ENCODE peak calls at places on chromosomes 1 and 21, in nine cellular contexts. R is spleen, L is NCI-H1694, E is renal cortical epithelial cell, H is naive B cell, Z is mesenteric fat pad, Q is T-helper 17 cell, J is ELR, O is occipital lobe. I is an unnamed sample.

GRCh38 chr21:26007911-26008579 is 162.5 kb downstream of the APP start:
- DNase-seq in R (no peak), L (peak; percentile 84), E (no peak), H (no peak), Z (no peak), Q (no peak), J (no peak), O (no peak), I (no peak)

GRCh38 chr1:98422821-98423220 is 238.7 kb upstream of the SNX7 start:
- DNase-seq in R (no peak), L (no peak), E (no peak), H (no peak), Z (no peak), Q (no peak), J (no peak), O (no peak), I (no peak)

GRCh38 chr1:94540440-94541174 is 952 bp downstream of the F3 start:
- DNase-seq in R (no peak), L (no peak), E (no peak), H (no peak), Z (no peak), Q (no peak), J (peak; percentile 42), O (no peak), I (no peak)

GRCh38 chr1:17059391-17060128 is 5.7 kb upstream of the SDHB start:
- DNase-seq in R (peak; percentile 89), L (peak; percentile 48), E (peak; percentile 55), H (peak; percentile 13), Z (peak; percentile 89), Q (no peak), J (peak; percentile 76), O (peak; percentile 67), I (peak; percentile 78)

GRCh38 chr1:224211262-224211962 is 28.4 kb downstream of the DEGS1 start:
- DNase-seq in R (no peak), L (peak; percentile 95), E (peak; percentile 69), H (no peak), Z (no peak), Q (no peak), J (peak; percentile 74), O (no peak), I (peak; percentile 63)

GRCh38 chr1:154972517-154973343 is 1.8 kb upstream of the CKS1B start:
- DNase-seq in R (peak; percentile 79), L (no peak), E (peak; percentile 96), H (no peak), Z (no peak), Q (no peak), J (peak; percentile 98), O (no peak), I (peak; percentile 83)

GRCh38 chr1:95012389-95012788 is 60.4 kb downstream of the ALG14 start:
- DNase-seq in R (no peak), L (peak; percentile 61), E (no peak), H (no peak), Z (no peak), Q (no peak), J (peak; percentile 83), O (no peak), I (no peak)

GRCh38 chr1:167710836-167711235 is 10.9 kb upstream of the MPZL1 start:
- DNase-seq in R (no peak), L (no peak), E (no peak), H (no peak), Z (no peak), Q (no peak), J (no peak), O (no peak), I (no peak)

GRCh38 chr1:225767591-225768540 is 9.8 kb upstream of the SRP9 start:
- DNase-seq in R (peak; percentile 79), L (peak; percentile 88), E (peak; percentile 52), H (no peak), Z (no peak), Q (no peak), J (no peak), O (no peak), I (peak; percentile 33)

GRCh38 chr1:40897499-40897898 is 35.3 kb upstream of the CITED4 start:
- DNase-seq in R (no peak), L (no peak), E (peak; percentile 94), H (no peak), Z (no peak), Q (no peak), J (peak; percentile 75), O (no peak), I (no peak)

GRCh38 chr1:161379071-161379470 is 11.4 kb upstream of the CFAP126 start:
- DNase-seq in R (no peak), L (no peak), E (no peak), H (no peak), Z (no peak), Q (no peak), J (peak; percentile 56), O (no peak), I (no peak)

GRCh38 chr1:25873120-25873519 is 2.4 kb downstream of the PAQR7 start:
- DNase-seq in R (peak; percentile 64), L (no peak), E (peak; percentile 46), H (no peak), Z (no peak), Q (no peak), J (no peak), O (no peak), I (peak; percentile 61)

GRCh38 chr21:27462786-27463185 is 495.9 kb upstream of the ADAMTS5 start:
- DNase-seq in R (no peak), L (no peak), E (no peak), H (no peak), Z (no peak), Q (no peak), J (no peak), O (no peak), I (no peak)

GRCh38 chr1:223504741-223505140 is 111.5 kb downstream of the CCDC185 start:
- DNase-seq in R (no peak), L (peak; percentile 9), E (peak; percentile 97), H (no peak), Z (no peak), Q (no peak), J (peak; percentile 96), O (peak; percentile 16), I (peak; percentile 79)

GRCh38 chr1:66696771-66697170 is 55.5 kb upstream of the DYNLT5 start:
- DNase-seq in R (no peak), L (no peak), E (peak; percentile 71), H (no peak), Z (no peak), Q (no peak), J (no peak), O (no peak), I (no peak)

GRCh38 chr1:37069406-37069805 is 35.1 kb upstream of the GRIK3 start:
- DNase-seq in R (no peak), L (peak; percentile 10), E (no peak), H (no peak), Z (no peak), Q (no peak), J (no peak), O (no peak), I (no peak)

GRCh38 chr1:36755313-36756230 is 272.9 kb upstream of the CSF3R start:
- DNase-seq in R (peak; percentile 17), L (peak; percentile 24), E (no peak), H (no peak), Z (peak; percentile 73), Q (no peak), J (no peak), O (no peak), I (no peak)

GRCh38 chr1:114435088-114435715 is 75.8 kb downstream of the TRIM33 start:
- DNase-seq in R (no peak), L (no peak), E (peak; percentile 4), H (no peak), Z (no peak), Q (no peak), J (no peak), O (no peak), I (no peak)

GRCh38 chr21:37562920-37563640 is 196.5 kb downstream of the DYRK1A start:
- DNase-seq in R (peak; percentile 85), L (no peak), E (no peak), H (no peak), Z (no peak), Q (no peak), J (no peak), O (no peak), I (no peak)

GRCh38 chr1:229509576-229509975 is 1.4 kb upstream of the NUP133 start:
- DNase-seq in R (no peak), L (no peak), E (peak; percentile 41), H (no peak), Z (no peak), Q (no peak), J (peak; percentile 26), O (no peak), I (no peak)

GRCh38 chr1:1614204-1614953 is 921 bp upstream of the MIB2 start:
- DNase-seq in R (peak; percentile 82), L (no peak), E (peak; percentile 77), H (no peak), Z (no peak), Q (no peak), J (peak; percentile 25), O (peak; percentile 41), I (peak; percentile 40)

GRCh38 chr1:64495878-64496277 is 25.9 kb downstream of the CACHD1 start:
- DNase-seq in R (no peak), L (peak; percentile 74), E (no peak), H (no peak), Z (no peak), Q (no peak), J (no peak), O (no peak), I (peak; percentile 76)

GRCh38 chr21:29154270-29154669 is 23.8 kb downstream of the MAP3K7CL start:
- DNase-seq in R (no peak), L (no peak), E (no peak), H (no peak), Z (no peak), Q (no peak), J (no peak), O (no peak), I (no peak)

GRCh38 chr1:13737388-13737787 is 37.4 kb downstream of the PRDM2 start:
- DNase-seq in R (no peak), L (no peak), E (no peak), H (no peak), Z (no peak), Q (no peak), J (no peak), O (no peak), I (no peak)

GRCh38 chr1:39489567-39490239 is 1.7 kb upstream of the BMP8A start:
- DNase-seq in R (no peak), L (peak; percentile 98), E (no peak), H (no peak), Z (no peak), Q (no peak), J (no peak), O (no peak), I (no peak)

GRCh38 chr1:110393691-110394564 is 3.1 kb upstream of the SLC16A4 start:
- DNase-seq in R (no peak), L (no peak), E (peak; percentile 100), H (no peak), Z (no peak), Q (no peak), J (peak; percentile 90), O (no peak), I (no peak)

GRCh38 chr1:24501371-24502167 is 1.1 kb upstream of the RCAN3 start:
- DNase-seq in R (peak; percentile 85), L (no peak), E (no peak), H (peak; percentile 55), Z (no peak), Q (no peak), J (peak; percentile 70), O (no peak), I (peak; percentile 32)

GRCh38 chr1:98723574-98723973 is 62.1 kb downstream of the SNX7 start:
- DNase-seq in R (no peak), L (no peak), E (no peak), H (no peak), Z (no peak), Q (no peak), J (no peak), O (no peak), I (no peak)

GRCh38 chr1:179230721-179231120 is 1.2 kb upstream of the ABL2 start:
- DNase-seq in R (no peak), L (no peak), E (no peak), H (no peak), Z (no peak), Q (no peak), J (no peak), O (no peak), I (no peak)

GRCh38 chr1:113669988-113670387 is 89.3 kb downstream of the PHTF1 start:
- DNase-seq in R (no peak), L (no peak), E (no peak), H (no peak), Z (no peak), Q (no peak), J (no peak), O (no peak), I (no peak)

GRCh38 chr1:76843821-76844448 is 23.3 kb upstream of the ST6GALNAC5 start:
- DNase-seq in R (no peak), L (no peak), E (no peak), H (no peak), Z (no peak), Q (no peak), J (no peak), O (no peak), I (no peak)